ENCODE peak calls at places on chromosomes 1 and 21, in nine cellular contexts. Y is RWPE2, N is cardiac muscle cell, L is nephron progenitor cell, Q is foreskin fibroblast, I is epithelial cell of esophagus, W is Calu3, D is heart right ventricle, U is cardiac fibroblast. T is an unnamed sample.

GRCh38 chr1:248782311-248782887 is 26.8 kb upstream of the LYPD8 start:
- DNase-seq in Y (no peak), N (no peak), L (no peak), Q (no peak), I (no peak), W (no peak), D (no peak), U (no peak), T (no peak)

GRCh38 chr1:51344602-51345299 is 14.4 kb upstream of the TTC39A start:
- DNase-seq in Y (no peak), N (no peak), L (peak; percentile 54), Q (no peak), I (no peak), W (peak; percentile 81), D (no peak), U (no peak), T (peak; percentile 59)

GRCh38 chr1:16386454-16387113 is 19.5 kb downstream of the SZRD1 start:
- DNase-seq in Y (no peak), N (peak; percentile 69), L (no peak), Q (peak; percentile 83), I (peak; percentile 81), W (peak; percentile 11), D (no peak), U (peak; percentile 81), T (no peak)

GRCh38 chr21:36661511-36662309 is 37.2 kb upstream of the SIM2 start:
- DNase-seq in Y (no peak), N (peak; percentile 45), L (peak; percentile 43), Q (peak; percentile 12), I (peak; percentile 37), W (peak; percentile 30), D (peak; percentile 36), U (peak; percentile 44), T (no peak)

GRCh38 chr21:34078915-34079314 is 5.5 kb downstream of the MRPS6 start:
- DNase-seq in Y (no peak), N (peak; percentile 17), L (no peak), Q (no peak), I (no peak), W (no peak), D (no peak), U (no peak), T (no peak)

GRCh38 chr1:183274836-183275235 is 88.8 kb downstream of the LAMC2 start:
- DNase-seq in Y (no peak), N (no peak), L (no peak), Q (no peak), I (no peak), W (no peak), D (no peak), U (no peak), T (no peak)

GRCh38 chr1:216815239-216815955 is 92.2 kb upstream of the ESRRG start:
- DNase-seq in Y (no peak), N (peak; percentile 26), L (peak; percentile 40), Q (no peak), I (peak; percentile 10), W (no peak), D (peak; percentile 45), U (peak; percentile 26), T (no peak)

GRCh38 chr1:31154632-31155215 is 85.0 kb downstream of the NKAIN1 start:
- DNase-seq in Y (peak; percentile 93), N (peak; percentile 88), L (peak; percentile 91), Q (peak; percentile 72), I (peak; percentile 95), W (peak; percentile 82), D (peak; percentile 59), U (peak; percentile 84), T (peak; percentile 94)

GRCh38 chr1:33985656-33986055 is 121.8 kb downstream of the HMGB4 start:
- DNase-seq in Y (no peak), N (no peak), L (no peak), Q (peak; percentile 17), I (no peak), W (no peak), D (no peak), U (peak; percentile 10), T (no peak)

GRCh38 chr21:45270306-45270821 is 17.3 kb downstream of the POFUT2 start:
- DNase-seq in Y (peak; percentile 37), N (no peak), L (no peak), Q (no peak), I (no peak), W (no peak), D (no peak), U (no peak), T (no peak)
- TF ChIP-seq CTCF in Y (peak; percentile 11), N (peak; percentile 18), L (no peak), Q (peak; percentile 16), I (peak; percentile 42), W (no peak), D (no peak), U (no peak), T (no peak)

GRCh38 chr1:35454175-35454574 is 103.0 kb downstream of the KIAA0319L start:
- DNase-seq in Y (no peak), N (no peak), L (no peak), Q (no peak), I (no peak), W (no peak), D (no peak), U (no peak), T (no peak)

GRCh38 chr1:35448344-35448801 is 108.8 kb downstream of the KIAA0319L start:
- DNase-seq in Y (no peak), N (peak; percentile 98), L (no peak), Q (peak; percentile 89), I (peak; percentile 97), W (no peak), D (no peak), U (peak; percentile 97), T (no peak)

GRCh38 chr1:35452086-35452485 is 105.1 kb downstream of the KIAA0319L start:
- DNase-seq in Y (no peak), N (peak; percentile 92), L (no peak), Q (peak; percentile 67), I (peak; percentile 60), W (no peak), D (peak; percentile 52), U (peak; percentile 94), T (no peak)

GRCh38 chr1:35449334-35450008 is 107.7 kb downstream of the KIAA0319L start:
- DNase-seq in Y (no peak), N (peak; percentile 88), L (no peak), Q (peak; percentile 93), I (peak; percentile 97), W (no peak), D (no peak), U (peak; percentile 91), T (no peak)

GRCh38 chr1:35451125-35451528 is 106.1 kb downstream of the KIAA0319L start:
- DNase-seq in Y (no peak), N (peak; percentile 87), L (peak; percentile 81), Q (peak; percentile 71), I (peak; percentile 78), W (peak; percentile 80), D (peak; percentile 85), U (peak; percentile 88), T (peak; percentile 70)
- TF ChIP-seq CTCF in Y (peak; percentile 92), N (peak; percentile 93), L (peak; percentile 75), Q (peak; percentile 88), I (peak; percentile 95), W (peak; percentile 81), D (peak; percentile 94), U (peak; percentile 92), T (peak; percentile 92)

DNA sequence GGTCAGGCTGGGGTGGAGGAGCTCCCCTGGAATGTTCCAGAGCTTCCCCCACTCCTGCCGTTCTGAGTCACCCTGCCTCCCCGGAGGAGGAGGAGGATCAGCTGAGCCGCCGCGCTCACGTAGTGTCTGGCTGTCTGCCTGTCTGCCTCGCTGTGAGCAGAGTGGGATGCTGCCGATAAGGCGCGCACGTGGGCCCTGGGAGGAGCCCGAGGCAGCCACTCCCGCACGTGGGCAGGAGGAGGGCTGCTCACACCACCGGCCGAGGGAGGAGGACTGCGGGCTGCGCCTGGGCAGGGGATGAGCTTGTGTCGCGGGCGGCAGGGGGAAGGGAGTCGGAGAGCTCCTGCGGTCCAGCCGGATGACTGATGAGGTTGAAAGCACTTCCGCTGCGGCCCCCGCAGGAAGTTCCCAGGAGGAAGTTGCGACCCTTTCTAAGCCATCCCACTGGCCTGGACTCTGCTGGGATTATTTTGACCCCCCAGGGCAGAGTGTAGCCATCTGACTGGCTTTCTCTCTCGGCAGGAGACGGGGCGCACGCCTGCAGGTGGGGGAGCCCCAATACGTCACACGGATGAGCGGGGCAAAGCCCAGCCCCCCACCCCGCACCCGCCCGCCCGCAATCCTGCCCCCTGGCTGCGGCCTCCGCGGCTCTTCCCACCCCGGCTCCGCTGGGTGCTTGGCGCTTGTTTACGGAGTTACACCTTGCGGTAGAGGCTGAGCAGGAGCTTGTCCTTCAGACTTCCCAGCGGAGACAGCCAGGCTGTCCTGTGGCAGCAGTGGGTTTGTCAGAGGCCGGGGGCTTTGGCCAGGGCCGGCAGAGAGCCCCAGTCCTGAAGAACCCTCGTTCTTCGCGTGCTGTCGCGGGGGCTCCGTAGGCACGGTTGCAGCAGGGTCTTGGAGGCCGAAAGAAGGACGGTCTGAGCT is 9.8 kb downstream of the PDXK start:
- DNase-seq in Y (peak; percentile 97), N (peak; percentile 100), L (peak; percentile 77), Q (peak; percentile 100), I (peak; percentile 95), W (peak; percentile 77), D (peak; percentile 95), U (peak; percentile 99), T (peak; percentile 88)
- TF ChIP-seq CTCF in Y (peak; percentile 13), N (peak; percentile 20), L (peak; percentile 22), Q (peak; percentile 8), I (peak; percentile 9), W (no peak), D (peak; percentile 72), U (no peak), T (no peak)

GRCh38 chr1:50326026-50326425 is 97.2 kb downstream of the DMRTA2 start:
- DNase-seq in Y (no peak), N (no peak), L (no peak), Q (no peak), I (no peak), W (no peak), D (no peak), U (no peak), T (no peak)

GRCh38 chr1:50333595-50333974 is 89.7 kb downstream of the DMRTA2 start:
- DNase-seq in Y (no peak), N (peak; percentile 55), L (peak; percentile 77), Q (peak; percentile 14), I (peak; percentile 55), W (peak; percentile 71), D (peak; percentile 17), U (peak; percentile 42), T (peak; percentile 87)

GRCh38 chr1:50332941-50333594 is 90.2 kb downstream of the DMRTA2 start:
- DNase-seq in Y (no peak), N (peak; percentile 69), L (peak; percentile 84), Q (peak; percentile 26), I (peak; percentile 53), W (peak; percentile 77), D (peak; percentile 14), U (peak; percentile 51), T (peak; percentile 82)

GRCh38 chr1:50328552-50328951 is 94.7 kb downstream of the DMRTA2 start:
- DNase-seq in Y (no peak), N (no peak), L (no peak), Q (no peak), I (no peak), W (no peak), D (no peak), U (no peak), T (no peak)

DNA sequence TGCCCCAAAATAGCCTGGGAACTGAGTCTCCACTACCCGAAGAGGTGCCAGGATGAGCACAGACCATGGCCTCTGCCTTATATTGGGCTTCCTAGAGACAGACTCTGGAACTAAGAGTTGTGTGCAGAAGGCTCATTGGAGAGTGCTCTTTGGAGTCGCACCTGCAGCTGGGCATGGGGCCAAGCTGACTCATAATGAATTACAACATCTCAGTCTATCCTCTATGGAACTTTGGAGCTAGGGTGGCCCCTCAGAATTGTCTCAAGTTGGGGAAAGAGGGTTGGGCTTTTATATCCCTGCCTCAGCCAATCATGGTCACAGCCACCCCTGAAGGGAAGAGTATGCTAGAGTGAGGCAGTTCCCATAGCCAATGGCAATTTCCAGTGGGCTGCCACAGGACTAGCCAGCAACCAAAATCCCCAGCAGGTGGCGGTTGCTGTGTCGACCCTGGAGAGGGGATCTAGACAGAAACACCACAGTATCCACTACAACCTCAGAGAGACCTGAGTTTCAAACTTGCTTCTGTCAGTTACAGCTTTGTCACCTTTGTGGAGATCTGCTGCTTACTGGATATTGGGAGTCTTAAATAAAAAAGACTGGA is 93.8 kb downstream of the DMRTA2 start:
- DNase-seq in Y (no peak), N (peak; percentile 6), L (no peak), Q (no peak), I (peak; percentile 62), W (peak; percentile 72), D (no peak), U (no peak), T (no peak)
- TF ChIP-seq CTCF in Y (no peak), N (no peak), L (no peak), Q (no peak), I (no peak), W (no peak), D (no peak), U (no peak), T (no peak)